ENCODE peak calls at places on chromosomes 12 and 14, in ten cellular contexts. One of them, this sample, is unnamed.

GRCh38 chr12:54217774-54218221 is 29.0 kb upstream of the SMUG1 start:
- DNase-seq in caudate nucleus: peak; percentile 46
- DNase-seq in A172: no peak
- DNase-seq in AG04450: no peak
- DNase-seq in choroid plexus epithelial cell: peak; percentile 28
- DNase-seq in naive thymus-derived CD8-positive, alpha-beta T cell: no peak
- DNase-seq in posterior cingulate gyrus: peak; percentile 93
- DNase-seq in T-cell: no peak
- DNase-seq in neural crest cell: peak; percentile 58
- DNase-seq in activated T-cell treated with anti-CD3 and anti-CD28 coated beads for 24 hours: no peak
- DNase-seq in this sample: no peak

GRCh38 chr12:132771126-132771838 is 9.7 kb upstream of the ANKLE2 start:
- DNase-seq in naive thymus-derived CD8-positive, alpha-beta T cell: peak; percentile 79
- DNase-seq in choroid plexus epithelial cell: peak; percentile 84
- DNase-seq in posterior cingulate gyrus: no peak
- DNase-seq in activated T-cell treated with anti-CD3 and anti-CD28 coated beads for 24 hours: peak; percentile 28
- DNase-seq in caudate nucleus: peak; percentile 26
- DNase-seq in A172: no peak
- DNase-seq in AG04450: no peak
- DNase-seq in T-cell: peak; percentile 54
- DNase-seq in neural crest cell: no peak
- DNase-seq in this sample: no peak

GRCh38 chr12:45622210-45622937 is 107.1 kb upstream of the ARID2 start:
- DNase-seq in AG04450: no peak
- DNase-seq in activated T-cell treated with anti-CD3 and anti-CD28 coated beads for 24 hours: no peak
- DNase-seq in caudate nucleus: no peak
- DNase-seq in neural crest cell: no peak
- DNase-seq in posterior cingulate gyrus: no peak
- DNase-seq in naive thymus-derived CD8-positive, alpha-beta T cell: no peak
- DNase-seq in choroid plexus epithelial cell: no peak
- DNase-seq in T-cell: no peak
- DNase-seq in A172: no peak
- DNase-seq in this sample: no peak

GRCh38 chr12:53825246-53826081 is 73.7 kb upstream of the CISTR start:
- DNase-seq in neural crest cell: no peak
- DNase-seq in posterior cingulate gyrus: no peak
- DNase-seq in T-cell: no peak
- DNase-seq in A172: peak; percentile 42
- DNase-seq in activated T-cell treated with anti-CD3 and anti-CD28 coated beads for 24 hours: no peak
- DNase-seq in naive thymus-derived CD8-positive, alpha-beta T cell: no peak
- DNase-seq in AG04450: no peak
- DNase-seq in choroid plexus epithelial cell: peak; percentile 21
- DNase-seq in caudate nucleus: no peak
- DNase-seq in this sample: no peak

GRCh38 chr12:6285063-6285477 is 25.4 kb upstream of the PLEKHG6 start:
- DNase-seq in AG04450: no peak
- DNase-seq in T-cell: peak; percentile 54
- DNase-seq in choroid plexus epithelial cell: peak; percentile 82
- DNase-seq in caudate nucleus: peak; percentile 15
- DNase-seq in activated T-cell treated with anti-CD3 and anti-CD28 coated beads for 24 hours: peak; percentile 48
- DNase-seq in posterior cingulate gyrus: peak; percentile 81
- DNase-seq in naive thymus-derived CD8-positive, alpha-beta T cell: peak; percentile 80
- DNase-seq in A172: peak; percentile 50
- DNase-seq in neural crest cell: peak; percentile 81
- DNase-seq in this sample: no peak

GRCh38 chr14:70366890-70367289 is 7.4 kb upstream of the COX16 start:
- DNase-seq in posterior cingulate gyrus: no peak
- DNase-seq in AG04450: no peak
- DNase-seq in neural crest cell: no peak
- DNase-seq in T-cell: no peak
- DNase-seq in activated T-cell treated with anti-CD3 and anti-CD28 coated beads for 24 hours: no peak
- DNase-seq in naive thymus-derived CD8-positive, alpha-beta T cell: no peak
- DNase-seq in choroid plexus epithelial cell: no peak
- DNase-seq in caudate nucleus: no peak
- DNase-seq in A172: no peak
- DNase-seq in this sample: no peak

GRCh38 chr12:4653257-4653656 is 4.3 kb downstream of the NDUFA9 start:
- DNase-seq in caudate nucleus: no peak
- DNase-seq in neural crest cell: no peak
- DNase-seq in activated T-cell treated with anti-CD3 and anti-CD28 coated beads for 24 hours: no peak
- DNase-seq in choroid plexus epithelial cell: peak; percentile 18
- DNase-seq in naive thymus-derived CD8-positive, alpha-beta T cell: no peak
- DNase-seq in A172: no peak
- DNase-seq in T-cell: no peak
- DNase-seq in posterior cingulate gyrus: no peak
- DNase-seq in AG04450: no peak
- DNase-seq in this sample: no peak

GRCh38 chr12:102891756-102892155 is 25.3 kb downstream of the PAH start:
- DNase-seq in T-cell: no peak
- DNase-seq in activated T-cell treated with anti-CD3 and anti-CD28 coated beads for 24 hours: no peak
- DNase-seq in AG04450: no peak
- DNase-seq in naive thymus-derived CD8-positive, alpha-beta T cell: no peak
- DNase-seq in posterior cingulate gyrus: no peak
- DNase-seq in A172: no peak
- DNase-seq in caudate nucleus: no peak
- DNase-seq in neural crest cell: no peak
- DNase-seq in choroid plexus epithelial cell: no peak
- DNase-seq in this sample: no peak

GRCh38 chr12:15580431-15580830 is 208.8 kb downstream of the EPS8 start:
- DNase-seq in T-cell: peak; percentile 30
- DNase-seq in activated T-cell treated with anti-CD3 and anti-CD28 coated beads for 24 hours: no peak
- DNase-seq in A172: no peak
- DNase-seq in caudate nucleus: no peak
- DNase-seq in neural crest cell: no peak
- DNase-seq in posterior cingulate gyrus: no peak
- DNase-seq in choroid plexus epithelial cell: no peak
- DNase-seq in naive thymus-derived CD8-positive, alpha-beta T cell: peak; percentile 77
- DNase-seq in AG04450: no peak
- DNase-seq in this sample: no peak

GRCh38 chr14:74347096-74347794 is 1.0 kb upstream of the VRTN start:
- DNase-seq in neural crest cell: no peak
- DNase-seq in choroid plexus epithelial cell: no peak
- DNase-seq in T-cell: no peak
- DNase-seq in AG04450: no peak
- DNase-seq in posterior cingulate gyrus: no peak
- DNase-seq in naive thymus-derived CD8-positive, alpha-beta T cell: no peak
- DNase-seq in activated T-cell treated with anti-CD3 and anti-CD28 coated beads for 24 hours: no peak
- DNase-seq in A172: no peak
- DNase-seq in caudate nucleus: no peak
- DNase-seq in this sample: no peak

GRCh38 chr14:27184371-27184901 is 586.6 kb upstream of the NOVA1 start:
- DNase-seq in neural crest cell: no peak
- DNase-seq in choroid plexus epithelial cell: peak; percentile 2
- DNase-seq in posterior cingulate gyrus: no peak
- DNase-seq in caudate nucleus: no peak
- DNase-seq in activated T-cell treated with anti-CD3 and anti-CD28 coated beads for 24 hours: no peak
- DNase-seq in naive thymus-derived CD8-positive, alpha-beta T cell: no peak
- DNase-seq in T-cell: no peak
- DNase-seq in AG04450: no peak
- DNase-seq in A172: peak; percentile 0
- DNase-seq in this sample: peak; percentile 66

GRCh38 chr14:100031506-100032281 is 33.5 kb upstream of the EVL start:
- DNase-seq in A172: peak; percentile 95
- DNase-seq in AG04450: peak; percentile 95
- DNase-seq in T-cell: no peak
- DNase-seq in naive thymus-derived CD8-positive, alpha-beta T cell: no peak
- DNase-seq in activated T-cell treated with anti-CD3 and anti-CD28 coated beads for 24 hours: no peak
- DNase-seq in choroid plexus epithelial cell: peak; percentile 99
- DNase-seq in caudate nucleus: no peak
- DNase-seq in posterior cingulate gyrus: peak; percentile 68
- DNase-seq in neural crest cell: no peak
- DNase-seq in this sample: peak; percentile 98

GRCh38 chr14:68553326-68553725 is 239.5 kb downstream of the ZFP36L1 start:
- DNase-seq in posterior cingulate gyrus: no peak
- DNase-seq in T-cell: no peak
- DNase-seq in AG04450: no peak
- DNase-seq in naive thymus-derived CD8-positive, alpha-beta T cell: no peak
- DNase-seq in caudate nucleus: no peak
- DNase-seq in choroid plexus epithelial cell: no peak
- DNase-seq in activated T-cell treated with anti-CD3 and anti-CD28 coated beads for 24 hours: no peak
- DNase-seq in A172: no peak
- DNase-seq in neural crest cell: no peak
- DNase-seq in this sample: no peak

GRCh38 chr12:109770104-109770860 is 56.7 kb downstream of the FAM222A start:
- DNase-seq in caudate nucleus: no peak
- DNase-seq in activated T-cell treated with anti-CD3 and anti-CD28 coated beads for 24 hours: no peak
- DNase-seq in choroid plexus epithelial cell: peak; percentile 16
- DNase-seq in T-cell: no peak
- DNase-seq in neural crest cell: no peak
- DNase-seq in posterior cingulate gyrus: peak; percentile 85
- DNase-seq in AG04450: no peak
- DNase-seq in naive thymus-derived CD8-positive, alpha-beta T cell: no peak
- DNase-seq in A172: no peak
- DNase-seq in this sample: no peak

GRCh38 chr14:101223561-101224162 is 320.1 kb upstream of the RTL1 start:
- DNase-seq in posterior cingulate gyrus: no peak
- DNase-seq in T-cell: no peak
- DNase-seq in naive thymus-derived CD8-positive, alpha-beta T cell: no peak
- DNase-seq in caudate nucleus: no peak
- DNase-seq in neural crest cell: no peak
- DNase-seq in activated T-cell treated with anti-CD3 and anti-CD28 coated beads for 24 hours: no peak
- DNase-seq in A172: no peak
- DNase-seq in choroid plexus epithelial cell: no peak
- DNase-seq in AG04450: no peak
- DNase-seq in this sample: no peak

GRCh38 chr14:28101992-28102391 is 664.6 kb upstream of the FOXG1 start:
- DNase-seq in posterior cingulate gyrus: peak; percentile 52
- DNase-seq in neural crest cell: no peak
- DNase-seq in AG04450: no peak
- DNase-seq in activated T-cell treated with anti-CD3 and anti-CD28 coated beads for 24 hours: no peak
- DNase-seq in A172: no peak
- DNase-seq in naive thymus-derived CD8-positive, alpha-beta T cell: no peak
- DNase-seq in T-cell: no peak
- DNase-seq in caudate nucleus: no peak
- DNase-seq in choroid plexus epithelial cell: no peak
- DNase-seq in this sample: no peak

GRCh38 chr14:55754871-55755270 is 174.9 kb downstream of the KTN1 start:
- DNase-seq in T-cell: no peak
- DNase-seq in caudate nucleus: no peak
- DNase-seq in activated T-cell treated with anti-CD3 and anti-CD28 coated beads for 24 hours: no peak
- DNase-seq in naive thymus-derived CD8-positive, alpha-beta T cell: no peak
- DNase-seq in A172: no peak
- DNase-seq in AG04450: no peak
- DNase-seq in neural crest cell: no peak
- DNase-seq in posterior cingulate gyrus: no peak
- DNase-seq in choroid plexus epithelial cell: no peak
- DNase-seq in this sample: no peak

GRCh38 chr12:2794261-2794735 is 472 bp upstream of the FKBP4 start:
- DNase-seq in AG04450: no peak
- DNase-seq in caudate nucleus: peak; percentile 56
- DNase-seq in posterior cingulate gyrus: peak; percentile 85
- DNase-seq in T-cell: peak; percentile 12
- DNase-seq in choroid plexus epithelial cell: no peak
- DNase-seq in neural crest cell: no peak
- DNase-seq in activated T-cell treated with anti-CD3 and anti-CD28 coated beads for 24 hours: no peak
- DNase-seq in naive thymus-derived CD8-positive, alpha-beta T cell: no peak
- DNase-seq in A172: no peak
- DNase-seq in this sample: peak; percentile 24

GRCh38 chr12:106915635-106916026 is 40.1 kb upstream of the TMEM263 start:
- DNase-seq in naive thymus-derived CD8-positive, alpha-beta T cell: no peak
- DNase-seq in neural crest cell: no peak
- DNase-seq in posterior cingulate gyrus: no peak
- DNase-seq in T-cell: no peak
- DNase-seq in A172: no peak
- DNase-seq in AG04450: no peak
- DNase-seq in activated T-cell treated with anti-CD3 and anti-CD28 coated beads for 24 hours: no peak
- DNase-seq in choroid plexus epithelial cell: no peak
- DNase-seq in caudate nucleus: no peak
- DNase-seq in this sample: no peak

GRCh38 chr12:6376079-6376941 is 947 bp upstream of the SCNN1A start:
- DNase-seq in naive thymus-derived CD8-positive, alpha-beta T cell: no peak
- DNase-seq in A172: peak; percentile 42
- DNase-seq in choroid plexus epithelial cell: peak; percentile 73
- DNase-seq in neural crest cell: no peak
- DNase-seq in caudate nucleus: no peak
- DNase-seq in activated T-cell treated with anti-CD3 and anti-CD28 coated beads for 24 hours: no peak
- DNase-seq in T-cell: no peak
- DNase-seq in posterior cingulate gyrus: no peak
- DNase-seq in AG04450: no peak
- DNase-seq in this sample: peak; percentile 59

GRCh38 chr12:64610660-64611429 is 550 bp downstream of the RASSF3 start:
- DNase-seq in naive thymus-derived CD8-positive, alpha-beta T cell: peak; percentile 79
- DNase-seq in posterior cingulate gyrus: peak; percentile 79
- DNase-seq in T-cell: peak; percentile 68
- DNase-seq in AG04450: no peak
- DNase-seq in activated T-cell treated with anti-CD3 and anti-CD28 coated beads for 24 hours: peak; percentile 58
- DNase-seq in choroid plexus epithelial cell: peak; percentile 60
- DNase-seq in caudate nucleus: no peak
- DNase-seq in neural crest cell: peak; percentile 47
- DNase-seq in A172: peak; percentile 29
- DNase-seq in this sample: peak; percentile 32

GRCh38 chr14:20755037-20755436 is 9.3 kb downstream of the EDDM3A start:
- DNase-seq in choroid plexus epithelial cell: no peak
- DNase-seq in AG04450: no peak
- DNase-seq in caudate nucleus: no peak
- DNase-seq in T-cell: no peak
- DNase-seq in posterior cingulate gyrus: no peak
- DNase-seq in neural crest cell: no peak
- DNase-seq in activated T-cell treated with anti-CD3 and anti-CD28 coated beads for 24 hours: no peak
- DNase-seq in A172: no peak
- DNase-seq in naive thymus-derived CD8-positive, alpha-beta T cell: no peak
- DNase-seq in this sample: no peak

GRCh38 chr12:62468394-62468793 is 1.8 kb downstream of the MON2 start:
- DNase-seq in posterior cingulate gyrus: no peak
- DNase-seq in A172: no peak
- DNase-seq in activated T-cell treated with anti-CD3 and anti-CD28 coated beads for 24 hours: no peak
- DNase-seq in choroid plexus epithelial cell: no peak
- DNase-seq in naive thymus-derived CD8-positive, alpha-beta T cell: no peak
- DNase-seq in T-cell: no peak
- DNase-seq in AG04450: no peak
- DNase-seq in caudate nucleus: no peak
- DNase-seq in neural crest cell: no peak
- DNase-seq in this sample: no peak

GRCh38 chr12:57093412-57094193 is 4.7 kb downstream of the NAB2 start:
- DNase-seq in activated T-cell treated with anti-CD3 and anti-CD28 coated beads for 24 hours: peak; percentile 72
- DNase-seq in caudate nucleus: peak; percentile 73
- DNase-seq in choroid plexus epithelial cell: peak; percentile 90
- DNase-seq in posterior cingulate gyrus: peak; percentile 90
- DNase-seq in T-cell: peak; percentile 61
- DNase-seq in AG04450: peak; percentile 79
- DNase-seq in naive thymus-derived CD8-positive, alpha-beta T cell: peak; percentile 88
- DNase-seq in A172: no peak
- DNase-seq in neural crest cell: peak; percentile 62
- DNase-seq in this sample: peak; percentile 77

GRCh38 chr12:16350682-16351081 is 3.2 kb downstream of the MGST1 start:
- DNase-seq in posterior cingulate gyrus: no peak
- DNase-seq in naive thymus-derived CD8-positive, alpha-beta T cell: no peak
- DNase-seq in A172: peak; percentile 62
- DNase-seq in neural crest cell: no peak
- DNase-seq in T-cell: no peak
- DNase-seq in choroid plexus epithelial cell: peak; percentile 98
- DNase-seq in caudate nucleus: no peak
- DNase-seq in activated T-cell treated with anti-CD3 and anti-CD28 coated beads for 24 hours: no peak
- DNase-seq in AG04450: peak; percentile 87
- DNase-seq in this sample: peak; percentile 97

GRCh38 chr12:100279612-100280244 is 12.8 kb downstream of the SCYL2 start:
- DNase-seq in caudate nucleus: no peak
- DNase-seq in choroid plexus epithelial cell: peak; percentile 39
- DNase-seq in posterior cingulate gyrus: no peak
- DNase-seq in A172: no peak
- DNase-seq in T-cell: no peak
- DNase-seq in naive thymus-derived CD8-positive, alpha-beta T cell: no peak
- DNase-seq in AG04450: no peak
- DNase-seq in neural crest cell: peak; percentile 8
- DNase-seq in activated T-cell treated with anti-CD3 and anti-CD28 coated beads for 24 hours: no peak
- DNase-seq in this sample: no peak

GRCh38 chr12:72790273-72790672 is 518.1 kb downstream of the TRHDE start:
- DNase-seq in neural crest cell: no peak
- DNase-seq in T-cell: no peak
- DNase-seq in caudate nucleus: no peak
- DNase-seq in activated T-cell treated with anti-CD3 and anti-CD28 coated beads for 24 hours: no peak
- DNase-seq in A172: peak; percentile 60
- DNase-seq in choroid plexus epithelial cell: no peak
- DNase-seq in naive thymus-derived CD8-positive, alpha-beta T cell: no peak
- DNase-seq in AG04450: no peak
- DNase-seq in posterior cingulate gyrus: no peak
- DNase-seq in this sample: no peak

GRCh38 chr14:74922752-74923401 is at the start of gene RPS6KL1:
- DNase-seq in naive thymus-derived CD8-positive, alpha-beta T cell: peak; percentile 87
- DNase-seq in posterior cingulate gyrus: peak; percentile 97
- DNase-seq in T-cell: peak; percentile 58
- DNase-seq in AG04450: peak; percentile 39
- DNase-seq in activated T-cell treated with anti-CD3 and anti-CD28 coated beads for 24 hours: peak; percentile 66
- DNase-seq in caudate nucleus: peak; percentile 80
- DNase-seq in neural crest cell: peak; percentile 77
- DNase-seq in choroid plexus epithelial cell: peak; percentile 82
- DNase-seq in A172: no peak
- DNase-seq in this sample: peak; percentile 52

This sample was measured in astrocyte.